ENCODE peak calls at places on chromosomes 12 and 14, in four cellular contexts. Z is K562, Y is GM12878, Q is HepG2. M is an unnamed sample.

GRCh38 chr12:25301798-25302197 is 51.1 kb upstream of the KRAS start:
- DNase-seq in Z (no peak), Y (no peak), Q (no peak), M (no peak)

GRCh38 chr12:21573733-21574358 is 30.8 kb downstream of the GYS2 start:
- DNase-seq in Z (no peak), Y (no peak), Q (no peak), M (no peak)

GRCh38 chr12:93982847-93983315 is 165.5 kb upstream of the PLXNC1 start:
- DNase-seq in Z (no peak), Y (no peak), Q (no peak), M (no peak)

GRCh38 chr14:98404811-98405210 is 867.2 kb downstream of the BCL11B start:
- DNase-seq in Z (no peak), Y (no peak), Q (no peak), M (no peak)

GRCh38 chr14:91202234-91202974 is 42.1 kb downstream of the GPR68 start:
- DNase-seq in Z (peak; percentile 70), Y (no peak), Q (no peak), M (no peak)

GRCh38 chr14:87996276-87996592 is 3.3 kb upstream of the GALC start:
- DNase-seq in Z (no peak), Y (no peak), Q (peak; percentile 20), M (no peak)

GRCh38 chr12:53115112-53115890 is 12.0 kb downstream of the SOAT2 start:
- DNase-seq in Z (peak; percentile 85), Y (no peak), Q (no peak), M (no peak)

GRCh38 chr14:61545716-61546455 is 149.4 kb upstream of the HIF1A start:
- DNase-seq in Z (no peak), Y (no peak), Q (no peak), M (no peak)

GRCh38 chr14:69056389-69056788 is 77.3 kb upstream of the ACTN1 start:
- DNase-seq in Z (no peak), Y (no peak), Q (no peak), M (peak; percentile 69)

GRCh38 chr14:100213956-100214767 is 24.8 kb upstream of the YY1 start:
- DNase-seq in Z (peak; percentile 92), Y (no peak), Q (peak; percentile 85), M (peak; percentile 98)

GRCh38 chr14:100212476-100213333 is 26.2 kb upstream of the YY1 start:
- DNase-seq in Z (peak; percentile 40), Y (no peak), Q (no peak), M (no peak)

GRCh38 chr14:100213587-100213955 is 25.4 kb upstream of the YY1 start:
- DNase-seq in Z (no peak), Y (no peak), Q (no peak), M (no peak)

GRCh38 chr14:100215330-100215885 is 23.5 kb upstream of the YY1 start:
- DNase-seq in Z (peak; percentile 18), Y (no peak), Q (no peak), M (no peak)

GRCh38 chr14:100214768-100215079 is 24.2 kb upstream of the YY1 start:
- DNase-seq in Z (no peak), Y (no peak), Q (no peak), M (no peak)
- H3K9me3 ChIP-seq in Z (no peaks in the 10 kb centered on the region), Y (no peaks in the 10 kb centered on the region), Q (no peaks in the 10 kb centered on the region), M (no peaks in the 10 kb centered on the region)

DNA sequence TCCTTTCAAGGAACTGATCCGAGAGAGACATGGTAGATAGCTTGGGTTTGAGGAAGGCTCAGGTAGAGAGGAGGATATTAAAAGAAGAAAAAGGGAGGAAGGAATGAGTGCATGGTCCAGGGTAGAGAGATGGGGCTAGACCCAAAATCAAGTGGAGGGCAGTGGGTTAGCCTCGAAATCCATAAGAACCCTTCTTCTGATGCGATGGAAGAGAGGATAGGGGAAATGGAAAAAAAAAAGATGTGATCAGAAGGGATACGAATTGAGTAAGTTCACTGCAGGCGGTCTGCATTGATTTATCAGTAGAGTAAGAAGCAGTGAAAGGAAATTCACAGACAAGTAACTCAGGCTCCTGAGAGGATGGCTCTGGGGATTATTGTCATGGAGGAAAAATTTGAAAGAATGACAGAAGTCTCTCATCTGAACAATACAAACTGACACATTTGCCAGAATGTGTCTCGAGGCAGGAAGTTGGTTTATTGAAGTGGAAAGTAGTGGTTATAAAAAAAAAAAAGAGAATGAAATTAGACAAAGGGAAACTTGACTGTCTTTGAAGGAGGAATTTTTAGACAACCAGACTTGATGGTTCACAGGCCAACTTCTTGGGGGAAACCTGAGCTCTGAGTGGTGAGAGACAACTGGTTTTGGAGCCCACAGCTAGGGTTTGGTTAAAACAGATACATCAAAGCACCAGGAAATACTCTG is 10.2 kb downstream of the PPFIBP1 start:
- DNase-seq in Z (no peak), Y (peak; percentile 86), Q (no peak), M (no peak)
- TF ChIP-seq FOXM1 in Z (no peak), Y (peak; percentile 58), Q (no peak), M (no peak)

GRCh38 chr14:36659822-36660735 is 1.6 kb upstream of the PAX9 start:
- DNase-seq in Z (no peak), Y (no peak), Q (no peak), M (no peak)

GRCh38 chr14:36658091-36659009 is 3.3 kb upstream of the PAX9 start:
- DNase-seq in Z (no peak), Y (no peak), Q (no peak), M (no peak)

GRCh38 chr14:36657409-36658090 is 4.1 kb upstream of the PAX9 start:
- DNase-seq in Z (no peak), Y (no peak), Q (no peak), M (peak; percentile 41)

GRCh38 chr14:36660736-36661505 is 739 bp upstream of the PAX9 start:
- DNase-seq in Z (no peak), Y (no peak), Q (no peak), M (no peak)

DNA sequence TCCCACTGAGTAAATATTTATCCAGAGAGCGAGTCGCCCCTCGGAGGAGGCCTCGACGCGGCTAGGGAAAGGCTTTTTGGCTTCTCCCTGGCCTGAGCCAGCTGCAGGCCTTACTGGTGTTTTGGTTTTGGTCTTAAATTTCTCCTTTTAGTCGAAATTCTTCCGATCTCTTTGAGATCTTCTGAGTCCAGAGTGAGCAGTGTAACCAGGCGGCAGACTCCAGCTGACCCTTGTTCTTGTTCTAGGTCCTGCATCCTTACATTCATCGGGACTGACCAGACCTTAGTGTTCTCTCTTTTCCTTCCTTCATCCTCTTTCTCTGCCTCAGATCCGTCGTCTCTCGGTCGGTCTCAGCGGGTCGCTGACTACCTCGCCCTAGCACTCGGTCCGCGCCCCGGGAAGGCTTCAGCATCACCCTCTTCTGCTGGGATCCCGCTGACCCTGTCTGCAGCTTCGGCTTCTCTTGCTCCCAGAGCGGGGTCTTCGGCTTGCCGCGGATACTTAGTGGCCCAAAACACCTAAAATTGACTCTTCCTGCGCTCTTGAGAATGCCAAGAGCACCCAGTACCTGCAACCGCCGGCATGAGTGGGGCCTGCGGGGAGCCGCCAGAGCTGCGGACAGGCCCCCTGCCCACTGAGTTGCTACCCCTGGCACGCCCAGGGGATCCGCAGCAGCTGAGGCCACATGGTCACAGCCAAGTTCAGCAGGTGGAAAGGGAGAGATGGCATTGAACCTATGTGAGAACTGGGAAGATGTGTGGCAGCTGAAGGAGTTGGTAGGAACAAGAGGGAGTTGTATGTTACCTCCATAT is 2.4 kb upstream of the PAX9 start:
- DNase-seq in Z (no peak), Y (no peak), Q (no peak), M (no peak)
- H3K9me3 ChIP-seq in Z (no peaks in the 10 kb centered on the region), Y (peaks cover 5% of the 10 kb centered on the region), Q (no peaks in the 10 kb centered on the region), M (no peaks in the 10 kb centered on the region)

DNA sequence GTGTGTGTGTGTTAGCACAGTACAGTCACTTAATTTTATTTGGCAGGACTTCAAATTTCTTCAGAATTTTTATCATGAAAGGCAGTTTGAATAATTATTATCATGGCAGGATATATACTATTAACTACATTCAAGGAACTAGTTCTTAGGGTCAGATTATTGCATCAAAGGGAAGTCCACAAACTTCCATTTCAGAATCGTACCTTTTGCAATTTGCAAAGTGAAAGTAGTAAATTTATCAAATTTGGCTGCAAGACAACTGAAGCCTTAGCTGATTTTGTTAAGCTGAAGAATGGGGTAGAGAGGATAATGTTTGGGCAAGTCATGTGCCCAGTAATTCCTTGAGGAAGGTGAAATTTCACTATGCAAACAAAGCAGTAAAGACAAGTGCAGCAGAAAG is 68.2 kb downstream of the PLEKHG7 start:
- DNase-seq in Z (no peak), Y (no peak), Q (no peak), M (no peak)
- TF ChIP-seq FOXM1 in Z (no peak), Y (no peak), Q (no peak), M (no peak)

DNA sequence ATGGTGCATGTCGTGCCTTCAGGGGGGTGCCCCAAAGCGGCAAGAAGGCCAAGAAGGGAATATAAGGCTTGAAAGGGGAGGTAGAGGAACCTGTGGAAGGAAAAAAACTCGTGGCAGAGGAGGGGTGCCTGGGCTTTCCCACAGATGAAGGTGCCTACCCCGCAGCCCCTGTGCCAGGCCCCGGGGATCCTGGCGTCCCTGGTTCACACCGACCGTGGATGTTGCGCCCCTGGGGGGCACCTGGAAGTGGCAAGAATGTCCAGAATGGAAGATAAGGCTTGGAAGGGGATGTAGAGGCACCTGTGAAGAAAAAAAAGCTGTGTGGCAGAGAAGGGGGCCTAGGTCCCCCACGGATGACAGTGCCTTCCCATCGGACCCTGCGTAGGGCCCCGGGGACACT is 282.2 kb downstream of the ALG10 start:
- DNase-seq in Z (no peak), Y (no peak), Q (no peak), M (no peak)
- H3K9me3 ChIP-seq in Z (no peaks in the 10 kb centered on the region), Y (no peaks in the 10 kb centered on the region), Q (no peaks in the 10 kb centered on the region), M (no peaks in the 10 kb centered on the region)

GRCh38 chr14:50249118-50249775 is 17.9 kb upstream of the SOS2 start:
- DNase-seq in Z (no peak), Y (no peak), Q (no peak), M (no peak)
- TF ChIP-seq FOXM1 in Z (no peak), Y (no peak), Q (no peak), M (no peak)

DNA sequence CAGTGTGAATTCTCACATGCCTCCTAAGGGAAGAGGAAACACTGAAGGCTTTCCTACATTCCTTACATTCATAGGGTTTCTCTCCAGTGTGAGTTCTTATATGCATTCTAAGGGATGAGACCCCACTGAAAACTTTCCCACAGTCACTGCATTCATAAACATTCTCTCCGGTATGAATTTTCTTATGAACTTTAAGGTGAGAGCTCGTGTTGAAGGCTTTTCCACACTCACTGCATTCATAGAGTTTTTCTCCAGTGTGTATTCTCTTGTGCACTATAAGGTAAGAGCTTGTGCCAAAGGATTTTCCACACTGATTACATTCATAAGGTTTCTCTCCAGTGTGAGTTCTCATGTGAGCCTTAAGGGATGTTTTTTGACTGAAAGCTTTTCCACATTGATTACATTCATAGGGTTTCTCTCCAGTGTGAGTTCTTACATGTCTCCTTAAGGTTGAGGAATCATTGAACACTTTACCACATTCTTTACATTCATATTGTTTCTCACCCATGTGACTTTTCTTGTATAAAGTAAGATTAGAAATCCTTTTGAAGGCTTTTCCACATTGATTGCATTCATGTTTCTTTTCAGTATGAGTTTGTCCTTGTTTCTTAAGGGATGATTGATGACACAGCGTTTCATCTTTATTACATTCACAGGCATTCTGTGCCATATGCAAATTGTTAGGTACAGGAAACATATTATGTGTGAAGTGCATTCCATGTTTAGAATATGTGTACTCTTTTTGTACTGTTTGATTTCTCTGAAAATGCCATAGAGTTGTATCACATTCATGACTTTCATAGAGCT is 9.5 kb downstream of the ZNF891 start:
- DNase-seq in Z (no peak), Y (no peak), Q (no peak), M (no peak)
- H3K9me3 ChIP-seq in Z (peaks cover 30% of the 10 kb centered on the region), Y (peaks cover 32% of the 10 kb centered on the region), Q (peaks cover 98% of the 10 kb centered on the region), M (peaks cover 59% of the 10 kb centered on the region)

DNA sequence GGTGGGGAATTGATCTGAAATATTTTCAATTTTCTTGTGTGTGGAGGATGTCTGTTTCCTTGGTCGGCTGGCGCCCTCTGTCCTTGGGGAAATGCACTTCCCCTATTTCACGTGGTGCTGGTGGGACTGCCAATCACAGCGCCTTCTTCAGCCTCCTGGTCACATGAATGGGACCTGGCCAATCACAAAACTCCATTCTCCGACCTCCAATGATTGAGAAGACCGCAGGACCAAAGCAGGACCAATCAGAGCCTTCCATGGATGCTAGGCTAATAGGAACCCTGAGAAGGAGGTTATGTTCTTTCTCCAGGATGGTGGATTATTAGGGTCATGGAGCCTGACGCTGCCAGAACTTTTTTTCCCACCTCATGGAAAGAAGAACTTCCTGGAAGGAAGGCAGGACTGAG is 188.7 kb downstream of the TTC8 start:
- DNase-seq in Z (peak; percentile 73), Y (no peak), Q (peak; percentile 90), M (no peak)
- TF ChIP-seq FOXM1 in Z (no peak), Y (no peak), Q (no peak), M (no peak)

M was measured in SK-N-SH.